ENCODE peak calls at places on chromosome 18, in five cellular contexts. I is C1 segment of cervical spinal cord, L is T-cell, Z is smooth muscle cell of the brain vasculature, B is adipocyte. E is an unnamed sample.

GRCh38 chr18:53909668-53910067 is 314.8 kb downstream of the MBD2 start:
- DNase-seq in L (no peak), Z (no peak), I (no peak), B (peak; percentile 48), E (no peak)

GRCh38 chr18:24987271-24987932 is 364.6 kb downstream of the ZNF521 start:
- DNase-seq in L (no peak), Z (no peak), I (no peak), B (peak; percentile 66), E (no peak)

GRCh38 chr18:9731380-9731779 is 23.3 kb downstream of the RAB31 start:
- DNase-seq in I (no peak), L (no peak), Z (no peak), B (peak; percentile 63), E (no peak)

GRCh38 chr18:70139138-70139537 is 66.3 kb downstream of the RTTN start:
- DNase-seq in Z (no peak), B (no peak), I (no peak), L (no peak), E (no peak)

GRCh38 chr18:23059541-23060465 is 75.5 kb upstream of the CABLES1 start:
- DNase-seq in Z (no peak), B (no peak), I (no peak), L (no peak), E (no peak)

GRCh38 chr18:7395566-7395965 is 164.7 kb downstream of the LRRC30 start:
- DNase-seq in Z (no peak), L (no peak), I (no peak), B (no peak), E (no peak)

GRCh38 chr18:49960376-49960775 is 147.0 kb upstream of the ACAA2 start:
- DNase-seq in I (no peak), B (no peak), L (no peak), Z (no peak), E (no peak)

GRCh38 chr18:69885381-69885780 is 62.3 kb downstream of the CD226 start:
- DNase-seq in B (no peak), L (no peak), Z (no peak), I (no peak), E (no peak)

GRCh38 chr18:49716035-49716434 is 97.3 kb downstream of the ACAA2 start:
- DNase-seq in I (no peak), Z (no peak), B (no peak), L (no peak), E (no peak)

GRCh38 chr18:48336332-48336731 is 72.9 kb downstream of the ZBTB7C start:
- DNase-seq in B (no peak), I (no peak), L (no peak), Z (no peak), E (no peak)

GRCh38 chr18:53689886-53690285 is 534.6 kb downstream of the MBD2 start:
- DNase-seq in L (no peak), Z (no peak), B (no peak), I (no peak), E (no peak)

GRCh38 chr18:24669502-24669901 is 209.1 kb downstream of the HRH4 start:
- DNase-seq in I (no peak), L (no peak), Z (no peak), B (no peak), E (no peak)

GRCh38 chr18:77271720-77272481 is 22.3 kb downstream of the GALR1 start:
- DNase-seq in B (peak; percentile 17), I (no peak), L (no peak), Z (peak; percentile 67), E (no peak)

GRCh38 chr18:56358608-56359007 is 279.8 kb downstream of the TXNL1 start:
- DNase-seq in Z (no peak), B (no peak), L (no peak), I (no peak), E (no peak)

GRCh38 chr18:12598181-12598921 is 59.6 kb downstream of the SPIRE1 start:
- DNase-seq in Z (no peak), L (no peak), I (no peak), B (peak; percentile 58), E (no peak)

GRCh38 chr18:24342347-24342746 is 55.3 kb downstream of the OSBPL1A start:
- DNase-seq in B (peak; percentile 58), I (no peak), Z (no peak), L (no peak), E (no peak)

GRCh38 chr18:63161728-63162195 is 157.8 kb downstream of the BCL2 start:
- DNase-seq in I (no peak), L (peak; percentile 78), Z (peak; percentile 51), B (peak; percentile 85), E (peak; percentile 80)

GRCh38 chr18:58998421-58999203 is 133.9 kb downstream of the ZNF532 start:
- DNase-seq in B (peak; percentile 68), I (no peak), Z (no peak), L (no peak), E (no peak)

GRCh38 chr18:4068552-4069158 is 386.5 kb downstream of the DLGAP1 start:
- DNase-seq in Z (peak; percentile 4), B (peak; percentile 78), I (no peak), L (no peak), E (no peak)

E was measured in activated T-helper 2 cell treated with anti-CD3 and anti-CD28 coated beads, Interferon-gamma antibody, Interleukin-2, Interleukin-4, amounts not matched to agents 10 μg/mL and 5 μg/mL and 100 μg/mL, durations not matched to agents 14 hours and 24 hours and 36 hours.